ENCODE peak calls at places on chromosomes 5 and 9, in five cellular contexts. One of them, this sample, is unnamed.

GRCh38 chr5:122195784-122196394 is 66.5 kb downstream of the ZNF474 start:
- DNase-seq in neuronal stem cell: peak
- DNase-seq in fibroblast of lung: peak
- DNase-seq in neural progenitor cell: peak
- DNase-seq in hepatocyte: peak
- DNase-seq in this sample: peak

GRCh38 chr5:14110680-14111079 is 32.5 kb upstream of the TRIO start:
- DNase-seq in fibroblast of lung: peak
- DNase-seq in neural progenitor cell: no peak
- DNase-seq in neuronal stem cell: no peak
- DNase-seq in hepatocyte: no peak
- DNase-seq in this sample: peak

GRCh38 chr5:33854733-33855151 is 37.0 kb downstream of the ADAMTS12 start:
- DNase-seq in hepatocyte: peak
- DNase-seq in neuronal stem cell: peak
- DNase-seq in neural progenitor cell: peak
- DNase-seq in fibroblast of lung: peak
- DNase-seq in this sample: peak

GRCh38 chr5:27328480-27328879 is 290.1 kb upstream of the CDH9 start:
- DNase-seq in neuronal stem cell: no peak
- DNase-seq in neural progenitor cell: no peak
- DNase-seq in hepatocyte: no peak
- DNase-seq in fibroblast of lung: peak
- DNase-seq in this sample: peak

GRCh38 chr9:35611230-35611797 is 6.3 kb downstream of the TESK1 start:
- DNase-seq in hepatocyte: peak
- DNase-seq in neural progenitor cell: peak
- DNase-seq in neuronal stem cell: no peak
- DNase-seq in fibroblast of lung: peak
- DNase-seq in this sample: peak

GRCh38 chr9:114869845-114870244 is 60.5 kb downstream of the TNFSF8 start:
- DNase-seq in fibroblast of lung: no peak
- DNase-seq in neural progenitor cell: peak
- DNase-seq in hepatocyte: peak
- DNase-seq in neuronal stem cell: no peak
- DNase-seq in this sample: no peak

GRCh38 chr9:91347370-91347769 is 14.3 kb downstream of the AUH start:
- DNase-seq in fibroblast of lung: no peak
- DNase-seq in hepatocyte: no peak
- DNase-seq in neural progenitor cell: no peak
- DNase-seq in neuronal stem cell: no peak
- DNase-seq in this sample: no peak

GRCh38 chr5:127875235-127876021 is 172.2 kb downstream of the CCDC192 start:
- DNase-seq in neural progenitor cell: peak
- DNase-seq in neuronal stem cell: peak
- DNase-seq in fibroblast of lung: peak
- DNase-seq in hepatocyte: peak
- DNase-seq in this sample: peak

GRCh38 chr5:181191526-181192336 is 13.3 kb downstream of the TRIM7 start:
- DNase-seq in fibroblast of lung: peak
- DNase-seq in neural progenitor cell: peak
- DNase-seq in hepatocyte: peak
- DNase-seq in neuronal stem cell: peak
- DNase-seq in this sample: peak

GRCh38 chr5:178230879-178231735 is 1.5 kb downstream of the PHYKPL start:
- DNase-seq in hepatocyte: peak
- DNase-seq in neural progenitor cell: no peak
- DNase-seq in fibroblast of lung: peak
- DNase-seq in neuronal stem cell: no peak
- DNase-seq in this sample: peak

GRCh38 chr5:1931590-1932138 is 48.9 kb upstream of the IRX4 start:
- DNase-seq in neuronal stem cell: no peak
- DNase-seq in hepatocyte: peak
- DNase-seq in fibroblast of lung: no peak
- DNase-seq in neural progenitor cell: peak
- DNase-seq in this sample: no peak

GRCh38 chr5:131957721-131958483 is 12.4 kb upstream of the MEIKIN start:
- DNase-seq in neuronal stem cell: no peak
- DNase-seq in neural progenitor cell: no peak
- DNase-seq in fibroblast of lung: no peak
- DNase-seq in hepatocyte: no peak
- DNase-seq in this sample: no peak

GRCh38 chr5:69217154-69217731 is 17.4 kb upstream of the CDK7 start:
- DNase-seq in neuronal stem cell: peak
- DNase-seq in neural progenitor cell: no peak
- DNase-seq in hepatocyte: no peak
- DNase-seq in fibroblast of lung: no peak
- DNase-seq in this sample: no peak

GRCh38 chr9:82558855-82559615 is 503.9 kb downstream of the RASEF start:
- DNase-seq in neuronal stem cell: no peak
- DNase-seq in hepatocyte: peak
- DNase-seq in neural progenitor cell: no peak
- DNase-seq in fibroblast of lung: peak
- DNase-seq in this sample: peak

GRCh38 chr5:132387649-132388117 is 18.2 kb downstream of the SLC22A5 start:
- DNase-seq in fibroblast of lung: peak
- DNase-seq in hepatocyte: peak
- DNase-seq in neuronal stem cell: no peak
- DNase-seq in neural progenitor cell: no peak
- DNase-seq in this sample: peak

GRCh38 chr5:18394154-18394804 is 760.0 kb downstream of the TAF11L14 start:
- DNase-seq in neural progenitor cell: peak
- DNase-seq in neuronal stem cell: peak
- DNase-seq in fibroblast of lung: peak
- DNase-seq in hepatocyte: peak
- DNase-seq in this sample: peak

GRCh38 chr9:127987103-127987614 is 6.4 kb upstream of the EEIG1 start:
- DNase-seq in neuronal stem cell: no peak
- DNase-seq in hepatocyte: peak
- DNase-seq in neural progenitor cell: no peak
- DNase-seq in fibroblast of lung: no peak
- DNase-seq in this sample: no peak

GRCh38 chr5:132238901-132239500 is 11.3 kb upstream of the P4HA2 start:
- DNase-seq in neuronal stem cell: no peak
- DNase-seq in neural progenitor cell: no peak
- DNase-seq in fibroblast of lung: no peak
- DNase-seq in hepatocyte: no peak
- DNase-seq in this sample: no peak

GRCh38 chr9:137372693-137373610 is 50.0 kb downstream of the EXD3 start:
- DNase-seq in neuronal stem cell: no peak
- DNase-seq in neural progenitor cell: no peak
- DNase-seq in fibroblast of lung: no peak
- DNase-seq in hepatocyte: no peak
- DNase-seq in this sample: no peak

GRCh38 chr5:101663543-101663942 is 632.5 kb downstream of the SLCO4C1 start:
- DNase-seq in neuronal stem cell: no peak
- DNase-seq in hepatocyte: no peak
- DNase-seq in fibroblast of lung: no peak
- DNase-seq in neural progenitor cell: no peak
- DNase-seq in this sample: no peak
- H2AFZ ChIP-seq in neuronal stem cell: peak
- H2AFZ ChIP-seq in hepatocyte: no peak
- H2AFZ ChIP-seq in fibroblast of lung: no peak
- H2AFZ ChIP-seq in neural progenitor cell: no peak
- H2AFZ ChIP-seq in this sample: no peak

GRCh38 chr5:73494716-73495115 is 3.5 kb upstream of the BTF3 start:
- DNase-seq in neuronal stem cell: no peak
- DNase-seq in fibroblast of lung: no peak
- DNase-seq in neural progenitor cell: no peak
- DNase-seq in hepatocyte: no peak
- DNase-seq in this sample: no peak
- H2AFZ ChIP-seq in neuronal stem cell: no peak
- H2AFZ ChIP-seq in fibroblast of lung: no peak
- H2AFZ ChIP-seq in neural progenitor cell: no peak
- H2AFZ ChIP-seq in hepatocyte: no peak
- H2AFZ ChIP-seq in this sample: no peak

DNA sequence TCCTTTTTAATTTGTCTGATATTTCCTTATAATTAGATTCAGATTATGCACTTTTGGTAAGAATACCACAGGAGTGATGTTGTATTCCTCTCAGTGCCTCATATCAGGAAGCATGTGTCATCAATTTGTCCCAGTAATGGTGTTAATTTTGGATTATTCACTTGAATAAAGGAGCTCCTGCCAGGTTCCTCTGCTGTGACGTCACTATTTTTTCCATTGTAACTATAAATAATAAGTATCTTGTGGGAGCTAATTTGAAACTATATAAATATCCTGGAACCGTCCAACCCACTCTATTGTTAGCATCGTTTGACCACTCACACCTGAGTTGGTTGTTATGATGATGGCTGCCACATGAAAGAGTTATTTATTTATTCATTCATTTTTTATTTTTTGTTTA is 107.9 kb downstream of the INVS start:
- DNase-seq in neuronal stem cell: no peak
- DNase-seq in hepatocyte: no peak
- DNase-seq in fibroblast of lung: no peak
- DNase-seq in neural progenitor cell: no peak
- DNase-seq in this sample: peak
- H2AFZ ChIP-seq in neuronal stem cell: no peak
- H2AFZ ChIP-seq in hepatocyte: no peak
- H2AFZ ChIP-seq in fibroblast of lung: no peak
- H2AFZ ChIP-seq in neural progenitor cell: no peak
- H2AFZ ChIP-seq in this sample: no peak

GRCh38 chr9:37574241-37574721 is 1.9 kb downstream of the FBXO10 start:
- DNase-seq in neuronal stem cell: no peak
- DNase-seq in neural progenitor cell: peak
- DNase-seq in hepatocyte: peak
- DNase-seq in fibroblast of lung: peak
- DNase-seq in this sample: peak

GRCh38 chr9:37575921-37576721 is at the start of gene FBXO10:
- DNase-seq in neuronal stem cell: peak
- DNase-seq in fibroblast of lung: peak
- DNase-seq in hepatocyte: peak
- DNase-seq in neural progenitor cell: peak
- DNase-seq in this sample: peak

GRCh38 chr9:37574996-37575395 is 1.2 kb downstream of the FBXO10 start:
- DNase-seq in fibroblast of lung: peak
- DNase-seq in neural progenitor cell: peak
- DNase-seq in neuronal stem cell: no peak
- DNase-seq in hepatocyte: no peak
- DNase-seq in this sample: peak

DNA sequence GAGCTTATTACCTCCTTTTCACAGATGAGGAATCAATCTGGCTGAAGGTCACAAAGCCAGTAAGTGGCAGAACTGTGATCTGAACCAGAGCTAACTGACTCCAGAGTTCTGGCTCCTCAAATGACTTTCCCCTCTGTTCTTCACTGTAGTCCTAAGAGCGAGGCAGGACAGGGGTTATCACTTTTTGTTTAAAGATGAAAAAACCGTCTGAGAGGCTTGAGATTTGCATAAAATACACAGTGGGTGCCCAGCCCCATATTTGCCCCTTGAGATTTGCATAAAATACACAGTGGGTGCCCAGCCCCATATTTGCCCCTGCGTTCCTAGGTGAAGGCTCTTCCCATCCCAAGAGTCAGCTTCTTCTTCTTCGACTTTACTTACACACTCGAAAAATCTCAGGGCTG is 667 bp downstream of the FBXO10 start:
- DNase-seq in fibroblast of lung: no peak
- DNase-seq in neural progenitor cell: peak
- DNase-seq in neuronal stem cell: no peak
- DNase-seq in hepatocyte: no peak
- DNase-seq in this sample: no peak
- H2AFZ ChIP-seq in fibroblast of lung: peak
- H2AFZ ChIP-seq in neural progenitor cell: peak
- H2AFZ ChIP-seq in neuronal stem cell: peak
- H2AFZ ChIP-seq in hepatocyte: peak
- H2AFZ ChIP-seq in this sample: peak

DNA sequence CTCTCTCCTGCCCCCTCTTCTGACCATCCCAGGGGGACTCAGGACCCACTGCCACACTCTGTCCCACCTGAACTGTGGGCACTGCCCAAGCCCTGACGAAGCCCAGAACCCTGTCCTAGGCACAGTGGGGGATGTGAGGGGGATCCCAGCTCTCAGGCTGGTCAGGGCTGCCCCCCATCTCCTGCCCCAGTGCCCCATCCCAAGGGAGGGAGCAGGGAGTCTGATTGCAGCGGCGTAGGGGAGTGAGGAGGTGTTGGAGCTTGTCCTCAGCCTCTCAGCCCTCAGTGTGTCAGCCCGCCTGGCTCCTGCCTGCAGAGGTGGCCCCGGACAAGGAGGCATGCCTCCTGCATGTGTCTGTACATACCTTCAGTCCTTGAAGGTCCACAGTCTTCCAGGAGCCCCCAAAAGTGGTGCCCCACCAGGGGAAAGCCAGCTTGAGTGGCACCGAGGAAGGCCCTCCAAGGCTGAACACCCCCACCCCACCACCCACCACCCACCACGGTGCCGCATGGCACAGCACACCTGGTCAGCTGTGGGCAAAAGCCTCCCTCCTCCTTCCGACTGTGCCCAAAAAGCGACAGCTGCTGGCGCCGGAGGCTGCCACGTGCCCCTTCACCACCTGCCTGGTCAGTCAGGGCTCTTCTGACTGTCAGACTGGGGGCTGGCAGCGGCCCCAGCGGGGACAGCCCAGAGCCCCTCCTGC is 930 bp downstream of the SARDH start:
- DNase-seq in neuronal stem cell: no peak
- DNase-seq in hepatocyte: no peak
- DNase-seq in fibroblast of lung: no peak
- DNase-seq in neural progenitor cell: peak
- DNase-seq in this sample: no peak
- H2AFZ ChIP-seq in neuronal stem cell: peak
- H2AFZ ChIP-seq in hepatocyte: no peak
- H2AFZ ChIP-seq in fibroblast of lung: no peak
- H2AFZ ChIP-seq in neural progenitor cell: no peak
- H2AFZ ChIP-seq in this sample: peak

GRCh38 chr9:73270967-73271722 is 119.5 kb downstream of the ANXA1 start:
- DNase-seq in hepatocyte: peak
- DNase-seq in fibroblast of lung: peak
- DNase-seq in neuronal stem cell: no peak
- DNase-seq in neural progenitor cell: no peak
- DNase-seq in this sample: peak
- H2AFZ ChIP-seq in hepatocyte: no peak
- H2AFZ ChIP-seq in fibroblast of lung: no peak
- H2AFZ ChIP-seq in neuronal stem cell: peak
- H2AFZ ChIP-seq in neural progenitor cell: peak
- H2AFZ ChIP-seq in this sample: no peak

This sample was measured in IMR-90.